ENCODE peak calls at places on chromosomes 6 and 20, in ten cellular contexts. X, A, S, K, R, E, T, U, W and B are unnamed samples.

GRCh38 chr6:106247293-106247692 is 78.3 kb downstream of the ATG5 start:
- DNase-seq in X (peak; percentile 55), A (no peak), S (no peak), K (no peak), R (no peak), E (peak; percentile 77), T (no peak), U (peak; percentile 63), W (no peak), B (no peak)

GRCh38 chr6:18451756-18452155 is 64.6 kb downstream of the RNF144B start:
- DNase-seq in X (no peak), A (no peak), S (no peak), K (no peak), R (no peak), E (no peak), T (no peak), U (no peak), W (no peak), B (no peak)

GRCh38 chr20:45545754-45546453 is 1.3 kb downstream of the EPPIN start:
- DNase-seq in X (peak; percentile 2), A (no peak), S (no peak), K (no peak), R (no peak), E (peak; percentile 7), T (peak; percentile 54), U (peak; percentile 26), W (no peak), B (peak; percentile 61)

GRCh38 chr6:170098428-170099170 is 192.3 kb downstream of the DLL1 start:
- DNase-seq in X (no peak), A (no peak), S (no peak), K (no peak), R (peak; percentile 62), E (no peak), T (no peak), U (no peak), W (no peak), B (no peak)

GRCh38 chr6:99613705-99614429 is 7.2 kb downstream of the PRDM13 start:
- DNase-seq in X (no peak), A (peak; percentile 50), S (peak; percentile 58), K (no peak), R (no peak), E (no peak), T (no peak), U (no peak), W (no peak), B (no peak)

GRCh38 chr6:121886223-121886830 is 450.9 kb downstream of the GJA1 start:
- DNase-seq in X (no peak), A (no peak), S (no peak), K (no peak), R (no peak), E (no peak), T (peak; percentile 57), U (no peak), W (no peak), B (peak; percentile 80)

GRCh38 chr6:40845588-40845987 is 193.4 kb downstream of the UNC5CL start:
- DNase-seq in X (peak; percentile 10), A (no peak), S (peak; percentile 86), K (no peak), R (no peak), E (peak; percentile 35), T (peak; percentile 58), U (peak; percentile 34), W (peak; percentile 40), B (peak; percentile 42)

GRCh38 chr6:168388641-168389633 is 52.0 kb upstream of the SMOC2 start:
- DNase-seq in X (no peak), A (no peak), S (no peak), K (no peak), R (no peak), E (no peak), T (no peak), U (no peak), W (peak; percentile 55), B (no peak)

GRCh38 chr6:7727951-7728854 is 2.3 kb downstream of the BMP6 start:
- DNase-seq in X (no peak), A (peak; percentile 44), S (peak; percentile 35), K (peak; percentile 33), R (no peak), E (no peak), T (peak; percentile 37), U (peak; percentile 30), W (peak; percentile 24), B (peak; percentile 52)

GRCh38 chr6:14210077-14210476 is 92.5 kb downstream of the CD83 start:
- DNase-seq in X (no peak), A (no peak), S (peak; percentile 63), K (no peak), R (no peak), E (no peak), T (no peak), U (no peak), W (no peak), B (no peak)

GRCh38 chr20:51156041-51156795 is 133.3 kb upstream of the KCNG1 start:
- DNase-seq in X (peak; percentile 20), A (no peak), S (no peak), K (no peak), R (no peak), E (peak; percentile 43), T (peak; percentile 94), U (peak; percentile 17), W (peak; percentile 10), B (peak; percentile 86)

GRCh38 chr20:45436732-45437485 is 21.0 kb downstream of the PIGT start:
- DNase-seq in X (peak; percentile 52), A (peak; percentile 94), S (peak; percentile 84), K (peak; percentile 90), R (peak; percentile 92), E (peak; percentile 75), T (peak; percentile 90), U (peak; percentile 70), W (peak; percentile 93), B (peak; percentile 87)

DNA sequence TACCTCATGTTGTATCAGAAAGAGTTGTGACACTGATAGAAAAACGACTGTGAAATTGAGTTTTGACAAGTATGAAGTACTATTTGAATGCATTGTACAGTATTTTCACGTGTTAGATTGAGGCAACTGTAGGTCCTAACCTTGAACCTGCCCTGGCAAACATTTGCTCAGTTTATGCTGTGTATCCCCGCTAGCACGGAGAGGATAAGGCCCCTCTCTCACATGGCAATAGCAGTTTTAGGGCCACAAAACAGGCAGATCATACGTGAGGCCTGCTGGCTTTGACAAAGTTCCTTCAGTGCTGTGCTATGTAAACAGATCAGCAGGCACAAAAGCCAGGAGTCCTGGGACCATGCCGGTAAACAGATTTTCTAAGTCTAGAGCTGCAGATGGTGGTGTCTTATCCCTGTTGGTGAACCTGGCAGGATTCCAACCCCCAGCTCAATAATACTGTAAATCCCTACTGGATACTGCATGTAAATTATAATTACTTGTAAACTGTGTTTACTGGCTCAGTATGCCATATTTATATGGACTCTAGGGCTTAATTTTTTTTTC is 23.8 kb upstream of the FAM217A start:
- DNase-seq in X (no peak), A (no peak), S (peak; percentile 93), K (no peak), R (no peak), E (no peak), T (no peak), U (no peak), W (peak; percentile 49), B (no peak)
- H3K4me3 ChIP-seq in X (no peak overlapping the region), A (no peak overlapping the region), S (no peak overlapping the region), K (no peak overlapping the region), R (no peak overlapping the region), E (no peak overlapping the region), T (no peak overlapping the region), U (no peak overlapping the region), W (no peak overlapping the region), B (no peak overlapping the region)

GRCh38 chr20:38245753-38246152 is 14.8 kb downstream of the KIAA1755 start:
- DNase-seq in X (no peak), A (no peak), S (no peak), K (no peak), R (no peak), E (no peak), T (no peak), U (no peak), W (no peak), B (no peak)

GRCh38 chr20:38239406-38239805 is 21.1 kb downstream of the KIAA1755 start:
- DNase-seq in X (no peak), A (no peak), S (no peak), K (no peak), R (no peak), E (no peak), T (no peak), U (no peak), W (no peak), B (no peak)

GRCh38 chr20:38243617-38244016 is 16.9 kb downstream of the KIAA1755 start:
- DNase-seq in X (no peak), A (no peak), S (no peak), K (no peak), R (no peak), E (no peak), T (no peak), U (no peak), W (no peak), B (no peak)

GRCh38 chr20:38241201-38241600 is 19.3 kb downstream of the KIAA1755 start:
- DNase-seq in X (no peak), A (no peak), S (no peak), K (no peak), R (no peak), E (no peak), T (no peak), U (no peak), W (no peak), B (no peak)

GRCh38 chr20:38242848-38243449 is 17.6 kb downstream of the KIAA1755 start:
- DNase-seq in X (no peak), A (no peak), S (peak; percentile 63), K (no peak), R (no peak), E (no peak), T (no peak), U (no peak), W (no peak), B (no peak)
- TF ChIP-seq CTCF in X (peak; percentile 53), A (peak; percentile 8), S (peak; percentile 82), K (peak; percentile 35), R (no peak), E (peak; percentile 52), T (peak; percentile 32), U (peak; percentile 60), W (no peak), B (peak; percentile 55)

GRCh38 chr6:158813032-158813431 is 6.1 kb downstream of the EZR start:
- DNase-seq in X (no peak), A (no peak), S (no peak), K (no peak), R (no peak), E (no peak), T (no peak), U (no peak), W (no peak), B (no peak)
- H3K4me3 ChIP-seq in X (no peak overlapping the region), A (no peak overlapping the region), S (no peak overlapping the region), K (no peak overlapping the region), R (peak overlapping the region; percentile 39), E (no peak overlapping the region), T (no peak overlapping the region), U (no peak overlapping the region), W (no peak overlapping the region), B (no peak overlapping the region)

DNA sequence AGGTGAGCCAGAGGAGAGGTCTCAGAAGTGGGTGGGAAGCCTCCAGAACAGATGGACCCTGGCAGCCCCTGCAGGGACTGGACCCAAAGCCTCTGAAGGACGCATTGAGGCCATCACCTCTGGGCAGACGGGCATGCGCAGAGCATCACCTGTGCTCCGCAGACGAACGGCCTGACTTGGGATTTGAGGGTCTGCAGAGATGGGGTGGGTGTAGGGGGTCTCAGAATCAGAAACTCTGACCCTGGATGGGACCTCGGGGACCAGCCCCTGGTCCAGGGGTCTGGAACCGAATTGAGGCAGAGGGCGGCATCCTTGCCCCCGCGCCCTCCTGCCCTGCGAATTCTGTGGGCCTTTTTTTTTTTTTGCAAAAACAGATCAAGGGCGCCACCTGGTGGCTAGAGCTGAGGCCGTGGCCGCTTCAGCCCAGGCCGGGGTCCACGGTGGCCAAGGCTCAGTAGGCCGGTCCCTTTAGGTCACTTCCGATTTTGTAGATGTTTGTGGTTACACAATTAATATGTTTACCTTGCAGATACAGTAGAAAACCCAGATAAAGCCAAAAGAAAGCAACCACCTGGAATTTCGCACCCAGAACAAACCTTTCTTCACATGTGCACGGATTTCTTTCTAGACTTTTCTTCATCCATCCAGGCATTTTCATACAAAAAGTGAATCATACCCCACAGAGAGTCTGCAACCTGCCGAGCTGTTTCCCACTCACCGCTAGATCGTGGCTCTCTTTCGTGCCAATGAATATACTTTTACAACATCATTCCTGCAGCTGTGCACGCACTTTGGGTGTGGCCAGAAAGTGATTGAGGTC is 25.9 kb downstream of the ZBP1 start:
- DNase-seq in X (no peak), A (peak; percentile 74), S (peak; percentile 44), K (peak; percentile 61), R (no peak), E (peak; percentile 7), T (peak; percentile 46), U (peak; percentile 11), W (no peak), B (peak; percentile 43)
- TF ChIP-seq CTCF in X (peak; percentile 64), A (peak; percentile 75), S (peak; percentile 67), K (peak; percentile 88), R (peak; percentile 89), E (peak; percentile 85), T (peak; percentile 75), U (peak; percentile 77), W (peak; percentile 86), B (peak; percentile 86)